ENCODE peak calls at places on chromosomes 11 and 22, in seven cellular contexts. G is stimulated activated naive CD8-positive, alpha-beta T cell treated with anti-CD3 and anti-CD28 coated beads, Interleukin-15, amount 100 ng/mL, for 72 hours; C is K562; V is naive thymus-derived CD8-positive, alpha-beta T cell; N is pancreas; T is T-cell; H is heart right ventricle. R is an unnamed sample.

GRCh38 chr22:32574397-32574796 is 99.8 kb downstream of the FBXO7 start:
- ATAC-seq in V (no peak), H (no peak), C (peak), G (peak), N (no peak), T (no peak), R (no peak)

GRCh38 chr22:21960200-21961126 is 7.8 kb upstream of the PPM1F start:
- ATAC-seq in C (peak), H (no peak), G (no peak), N (no peak), T (no peak), V (no peak), R (no peak)

GRCh38 chr11:69155302-69156198 is at the start of gene SMIM38:
- ATAC-seq in G (peak), N (peak), H (no peak), V (no peak), T (no peak), C (peak), R (peak)

GRCh38 chr11:114215871-114216803 is 80.1 kb upstream of the NNMT start:
- ATAC-seq in N (no peak), H (peak), T (peak), C (peak), V (no peak), G (no peak), R (no peak)

GRCh38 chr22:23692598-23693291 is 1.9 kb downstream of the RGL4 start:
- ATAC-seq in C (peak), N (no peak), G (no peak), V (no peak), H (no peak), T (no peak), R (no peak)

GRCh38 chr11:81039916-81040530 is 1599.2 kb upstream of the TENM4 start:
- ATAC-seq in N (no peak), H (no peak), G (no peak), V (no peak), C (no peak), T (no peak), R (no peak)

GRCh38 chr11:96085349-96085910 is 161.5 kb upstream of the MTMR2 start:
- ATAC-seq in T (no peak), H (no peak), C (no peak), V (no peak), N (no peak), G (peak), R (no peak)

GRCh38 chr11:125871391-125872137 is 15.9 kb upstream of the HYLS1 start:
- ATAC-seq in H (no peak), V (no peak), G (no peak), C (peak), T (no peak), N (no peak), R (no peak)

GRCh38 chr11:119626910-119627305 is 102.1 kb downstream of the NECTIN1 start:
- ATAC-seq in V (no peak), T (no peak), C (no peak), G (no peak), N (no peak), H (no peak), R (no peak)

GRCh38 chr11:14783788-14784187 is 108.2 kb downstream of the CYP2R1 start:
- ATAC-seq in V (peak), T (no peak), H (no peak), N (no peak), C (no peak), G (peak), R (no peak)

GRCh38 chr11:128515766-128516466 is 71.4 kb downstream of the ETS1 start:
- ATAC-seq in G (no peak), N (peak), V (peak), H (no peak), C (no peak), T (no peak), R (no peak)

GRCh38 chr11:561148-562003 is 606 bp downstream of the RASSF7 start:
- ATAC-seq in N (peak), V (peak), H (no peak), T (peak), G (peak), C (peak), R (peak)

GRCh38 chr11:11380883-11381282 is 27.8 kb upstream of the CSNK2A3 start:
- ATAC-seq in V (no peak), G (no peak), T (no peak), C (no peak), N (no peak), H (no peak), R (no peak)

GRCh38 chr11:1292018-1292643 is 17.3 kb downstream of the TOLLIP start:
- ATAC-seq in H (no peak), V (no peak), T (no peak), G (no peak), N (peak), C (no peak), R (no peak)

GRCh38 chr11:107791343-107792048 is 67.1 kb downstream of the SLC35F2 start:
- ATAC-seq in G (no peak), N (no peak), C (no peak), T (no peak), V (no peak), H (no peak), R (no peak)

GRCh38 chr11:62544521-62545436 is 1.8 kb downstream of the AHNAK start:
- ATAC-seq in T (no peak), V (peak), H (peak), G (peak), C (peak), N (no peak), R (no peak)

GRCh38 chr22:37508431-37508963 is 10.7 kb downstream of the CARD10 start:
- ATAC-seq in V (no peak), C (peak), G (no peak), T (no peak), N (no peak), H (peak), R (no peak)

GRCh38 chr11:6673523-6673922 is 9.6 kb downstream of the MRPL17 start:
- ATAC-seq in G (peak), T (no peak), C (no peak), N (no peak), V (no peak), H (no peak), R (no peak)

GRCh38 chr11:64605656-64606585 is 14.9 kb downstream of the SLC22A12 start:
- ATAC-seq in C (no peak), H (no peak), V (no peak), G (no peak), T (no peak), N (no peak), R (no peak)

GRCh38 chr11:97361812-97362378 is 972.1 kb downstream of the JRKL start:
- ATAC-seq in N (no peak), G (no peak), C (no peak), T (no peak), V (no peak), H (no peak), R (no peak)

GRCh38 chr11:72353861-72354260 is 80.5 kb downstream of the CLPB start:
- ATAC-seq in H (no peak), T (no peak), C (no peak), G (no peak), N (no peak), V (no peak), R (no peak)

GRCh38 chr11:100247701-100248100 is 439.4 kb upstream of the ARHGAP42 start:
- ATAC-seq in V (no peak), G (no peak), N (no peak), C (no peak), H (no peak), T (no peak), R (no peak)

GRCh38 chr11:2312232-2313042 is 10.6 kb downstream of the TSPAN32 start:
- ATAC-seq in G (no peak), H (peak), N (no peak), V (no peak), T (no peak), C (no peak), R (no peak)

GRCh38 chr11:109371444-109372176 is 50.4 kb upstream of the C11orf87 start:
- ATAC-seq in V (no peak), G (no peak), T (no peak), C (no peak), N (no peak), H (no peak), R (no peak)

GRCh38 chr11:96143016-96143670 is 199.9 kb downstream of the MAML2 start:
- ATAC-seq in G (no peak), V (no peak), C (no peak), H (peak), N (no peak), T (no peak), R (no peak)

GRCh38 chr22:43541462-43542407 is 129.9 kb downstream of the MPPED1 start:
- ATAC-seq in C (no peak), N (no peak), V (no peak), T (no peak), G (no peak), H (no peak), R (no peak)

GRCh38 chr11:83025267-83025704 is 46.4 kb downstream of the RAB30 start:
- ATAC-seq in T (no peak), V (no peak), C (no peak), N (peak), G (no peak), H (no peak), R (no peak)

GRCh38 chr22:28112130-28112529 is 193.1 kb upstream of the PITPNB start:
- ATAC-seq in H (no peak), T (no peak), V (no peak), N (no peak), C (no peak), G (no peak), R (no peak)

GRCh38 chr11:115338476-115338875 is 165.7 kb downstream of the CADM1 start:
- ATAC-seq in V (no peak), C (no peak), H (no peak), N (no peak), T (no peak), G (no peak), R (no peak)

GRCh38 chr22:23638611-23639010 is 6.5 kb upstream of the DRICH1 start:
- ATAC-seq in N (no peak), G (no peak), C (no peak), H (no peak), V (no peak), T (no peak), R (no peak)

GRCh38 chr11:82038151-82038550 is 695.5 kb downstream of the FAM181B start:
- ATAC-seq in H (no peak), N (no peak), G (no peak), C (no peak), V (no peak), T (no peak), R (no peak)

GRCh38 chr11:11486423-11486822 is 133.4 kb upstream of the CSNK2A3 start:
- ATAC-seq in T (no peak), G (no peak), C (no peak), H (no peak), V (no peak), N (no peak), R (no peak)

GRCh38 chr11:114790910-114791309 is 112.6 kb downstream of the NXPE2 start:
- ATAC-seq in H (no peak), V (no peak), G (no peak), N (no peak), T (no peak), C (no peak), R (no peak)

GRCh38 chr11:58968251-58968711 is 29.0 kb downstream of the GLYATL1 start:
- ATAC-seq in C (no peak), H (no peak), N (peak), V (no peak), G (no peak), T (no peak), R (no peak)

GRCh38 chr22:46587492-46588278 is 32.5 kb upstream of the GRAMD4 start:
- ATAC-seq in T (peak), C (no peak), G (peak), N (no peak), V (peak), H (peak), R (peak)

GRCh38 chr11:33735166-33735425 is 1.1 kb downstream of the CD59 start:
- ATAC-seq in G (peak), N (peak), T (peak), C (no peak), V (peak), H (no peak), R (no peak)

R was measured in stimulated activated memory B cell treated with anti-CD40 and anti-IgM and Interleukin-4, amounts not matched to agents 10 μg/mL and 1 μg/mL and 100 μg/mL, for 72 hours.